ENCODE peak calls at places on chromosomes 3 and 15, in six cellular contexts. K is AG04450, G is BJ, O is IMR-90, Z is esophagus squamous epithelium, A is HCT116. H is an unnamed sample.

GRCh38 chr3:17136251-17136721 is 251.5 kb downstream of the PLCL2 start:
- DNase-seq in K (no peak), G (no peak), O (no peak), Z (no peak), A (no peak), H (no peak)

GRCh38 chr3:40108643-40109042 is 200.9 kb upstream of the EIF1B start:
- DNase-seq in K (no peak), G (no peak), O (no peak), Z (no peak), A (no peak), H (no peak)

GRCh38 chr15:36803773-36804172 is 224.3 kb downstream of the CDIN1 start:
- DNase-seq in K (no peak), G (no peak), O (no peak), Z (no peak), A (no peak), H (no peak)

GRCh38 chr3:126530171-126531050 is 6.5 kb downstream of the CHST13 start:
- DNase-seq in K (no peak), G (no peak), O (no peak), Z (no peak), A (no peak), H (no peak)

GRCh38 chr15:49044761-49045571 is 1.3 kb downstream of the SECISBP2L start:
- DNase-seq in K (no peak), G (no peak), O (peak), Z (no peak), A (no peak), H (no peak)

GRCh38 chr3:178434206-178434805 is 101.9 kb upstream of the KCNMB2 start:
- DNase-seq in K (no peak), G (no peak), O (no peak), Z (no peak), A (no peak), H (no peak)

GRCh38 chr3:148518520-148518919 is 179.2 kb upstream of the AGTR1 start:
- DNase-seq in K (no peak), G (no peak), O (no peak), Z (no peak), A (no peak), H (no peak)

GRCh38 chr3:70840106-70840870 is 527.9 kb upstream of the MDFIC2 start:
- DNase-seq in K (no peak), G (no peak), O (peak), Z (no peak), A (no peak), H (no peak)

GRCh38 chr15:57741089-57741488 is 34.6 kb downstream of the POLR2M start:
- DNase-seq in K (no peak), G (no peak), O (no peak), Z (no peak), A (no peak), H (no peak)

GRCh38 chr3:162704238-162704637 is 1207.6 kb downstream of the OTOL1 start:
- DNase-seq in K (no peak), G (no peak), O (no peak), Z (no peak), A (no peak), H (no peak)

GRCh38 chr15:29449136-29449535 is 179.5 kb upstream of the NSMCE3 start:
- DNase-seq in K (no peak), G (no peak), O (no peak), Z (no peak), A (no peak), H (no peak)

DNA sequence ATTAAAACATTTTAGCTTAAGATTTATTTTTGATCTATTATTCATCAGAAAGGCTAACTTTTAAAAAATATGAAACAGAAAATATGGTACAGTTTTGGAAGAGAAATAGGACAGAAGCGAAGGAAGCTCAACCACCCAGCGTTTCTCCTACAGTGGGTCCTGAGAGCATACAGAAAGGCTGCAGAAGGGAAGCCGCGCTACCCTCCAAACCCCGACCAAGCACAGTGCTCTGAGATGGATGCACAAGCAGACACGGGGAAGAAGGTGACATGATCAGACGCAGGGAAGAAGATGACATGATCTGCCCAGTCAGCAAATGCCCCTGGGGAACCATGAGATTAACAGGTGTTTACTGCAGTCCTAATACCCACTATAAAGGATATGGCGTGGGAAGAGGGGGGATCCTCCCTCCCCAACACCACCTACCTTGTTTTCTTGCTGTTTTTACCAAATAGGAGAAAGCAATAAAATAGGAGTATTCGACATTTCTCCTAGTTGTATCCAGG is 14.4 kb downstream of the DCUN1D1 start:
- DNase-seq in K (no peak), G (no peak), O (no peak), Z (no peak), A (no peak), H (no peak)
- H3K4me3 ChIP-seq in K (no peak), G (no peak), O (no peak), Z (no peak), A (no peak), H (no peak)

GRCh38 chr3:29317659-29318173 is 36.8 kb downstream of the RBMS3 start:
- DNase-seq in K (no peak), G (no peak), O (no peak), Z (no peak), A (no peak), H (no peak)
- TF ChIP-seq CTCF in K (no peak), G (no peak), O (no peak), Z (no peak), A (no peak), H (no peak)

GRCh38 chr15:40421246-40422157 is 15.9 kb downstream of the IVD start:
- DNase-seq in K (no peak), G (no peak), O (peak), Z (no peak), A (peak), H (peak)
- H3K4me3 ChIP-seq in K (peak), G (no peak), O (no peak), Z (peak), A (no peak), H (peak)

DNA sequence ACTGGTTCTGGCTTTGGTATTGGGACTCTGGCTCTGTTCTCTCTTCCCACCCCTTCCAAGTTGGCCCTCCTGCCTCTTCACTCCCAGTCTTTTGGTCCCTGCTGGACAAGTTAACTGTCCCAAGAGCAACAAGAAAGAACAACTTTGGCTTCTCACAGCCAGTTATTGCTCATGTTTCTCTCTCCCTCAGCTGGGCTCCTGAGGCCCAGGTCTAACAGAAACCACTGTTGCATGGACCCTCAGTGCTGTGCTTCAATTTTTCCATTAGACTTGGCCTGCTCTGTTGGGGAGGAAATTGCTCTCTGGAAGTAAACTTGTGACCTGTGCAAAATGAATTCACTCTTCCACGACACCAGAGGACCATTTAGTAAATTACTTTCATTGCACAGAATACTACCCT is 64.5 kb downstream of the CHST2 start:
- DNase-seq in K (no peak), G (no peak), O (no peak), Z (no peak), A (no peak), H (no peak)
- TF ChIP-seq CTCF in K (no peak), G (no peak), O (no peak), Z (no peak), A (no peak), H (no peak)

DNA sequence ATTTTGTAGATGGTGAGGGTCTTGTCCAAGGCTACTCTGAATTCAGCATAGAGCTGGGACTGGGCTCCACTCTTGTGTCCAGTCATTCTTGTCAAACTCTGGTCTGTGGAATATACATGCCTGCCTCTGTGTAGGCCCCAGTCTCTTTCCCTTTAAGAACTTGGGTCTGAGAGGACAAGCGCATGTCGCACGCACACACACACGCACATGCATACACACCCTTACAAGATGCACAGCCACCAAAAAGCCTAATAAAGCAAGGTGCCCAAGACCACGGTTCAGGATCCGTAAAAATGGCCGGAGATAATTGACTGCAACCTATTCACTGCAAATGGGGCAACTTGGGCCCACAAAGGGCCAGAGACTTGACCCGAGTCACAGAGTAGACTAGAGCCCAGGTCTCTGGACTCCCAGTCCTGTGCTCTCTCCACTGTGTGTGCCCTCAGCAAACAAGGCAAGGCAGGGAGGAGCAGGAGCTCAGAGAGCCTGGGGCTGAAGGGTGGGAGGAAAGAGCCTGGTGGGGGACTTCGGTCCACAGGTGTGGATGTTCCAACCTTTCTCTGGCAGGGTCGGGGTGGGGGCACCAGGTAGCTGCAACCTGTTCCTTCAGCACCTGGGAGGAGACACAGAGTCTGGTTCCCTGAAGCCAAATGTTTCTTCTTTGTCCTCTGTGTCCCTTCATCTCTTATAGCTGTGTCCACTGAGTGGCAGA is 914 bp upstream of the PAQR5 start:
- DNase-seq in K (no peak), G (no peak), O (no peak), Z (no peak), A (no peak), H (no peak)
- H3K4me3 ChIP-seq in K (no peak), G (no peak), O (no peak), Z (no peak), A (no peak), H (no peak)

GRCh38 chr3:66039590-66039887 is 821 bp upstream of the MAGI1 start:
- DNase-seq in K (no peak), G (no peak), O (no peak), Z (no peak), A (no peak), H (peak)
- TF ChIP-seq CTCF in K (peak), G (no peak), O (no peak), Z (no peak), A (no peak), H (no peak)

GRCh38 chr3:170420307-170420821 is 1.7 kb downstream of the CLDN11 start:
- DNase-seq in K (no peak), G (no peak), O (peak), Z (no peak), A (no peak), H (no peak)
- H3K4me3 ChIP-seq in K (peak), G (no peak), O (peak), Z (peak), A (no peak), H (peak)

DNA sequence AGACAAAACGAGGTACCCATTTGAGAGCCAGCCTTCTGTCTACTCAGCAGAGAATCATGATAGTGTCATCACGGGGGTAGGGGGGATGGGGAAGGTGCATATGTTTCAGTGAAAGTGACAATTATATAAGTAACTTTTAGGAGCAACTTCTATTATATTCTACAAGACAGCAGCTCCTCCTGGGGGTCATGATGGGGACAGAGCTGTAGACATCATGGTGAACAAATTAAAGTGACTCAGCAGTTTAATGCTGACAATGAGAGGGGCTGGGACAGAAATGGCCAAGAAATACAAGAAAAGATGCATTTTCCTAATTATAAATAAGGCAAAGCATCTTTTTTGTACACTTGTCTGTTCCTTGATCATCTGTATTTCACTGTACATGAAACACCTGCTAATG is 11.8 kb downstream of the CAPN3 start:
- DNase-seq in K (no peak), G (no peak), O (peak), Z (no peak), A (peak), H (no peak)
- TF ChIP-seq CTCF in K (peak), G (peak), O (peak), Z (no peak), A (peak), H (no peak)